ENCODE peak calls at places on chromosome 19, in nine cellular contexts. L is stimulated activated CD8-positive, alpha-beta memory T cell treated with anti-CD3 and anti-CD28 coated beads, Interleukin-7, amount 100 ng/mL, for 1 hour; V is activated naive CD4-positive, alpha-beta T cell; J is KG1; N is NCI-H345; I is left cardiac atrium; M is GM12865; R is thoracic aorta; W is dorsolateral prefrontal cortex. T is an unnamed sample.

GRCh38 chr19:43574424-43575155 is 737 bp downstream of the XRCC1 start:
- DNase-seq in L (no peak), M (no peak), V (no peak), R (no peak), W (no peak), I (no peak), J (no peak), N (no peak), T (no peak)

GRCh38 chr19:40702337-40703012 is 12.0 kb upstream of the NUMBL start:
- DNase-seq in V (no peak), W (no peak), N (no peak), I (no peak), R (no peak), M (no peak), L (no peak), J (no peak), T (no peak)

GRCh38 chr19:1587872-1588271 is 4.8 kb downstream of the MBD3 start:
- DNase-seq in J (no peak), L (no peak), R (no peak), W (no peak), I (no peak), V (no peak), M (no peak), N (no peak), T (no peak)

GRCh38 chr19:8487137-8487851 is 15.1 kb downstream of the PRAM1 start:
- DNase-seq in M (peak), J (peak), L (peak), W (no peak), I (peak), R (no peak), N (no peak), V (peak), T (peak)

GRCh38 chr19:6510618-6511017 is 8.5 kb upstream of the TUBB4A start:
- DNase-seq in W (no peak), J (no peak), I (no peak), L (no peak), V (no peak), N (no peak), R (no peak), M (no peak), T (no peak)

GRCh38 chr19:29963576-29963975 is 21.5 kb downstream of the URI1 start:
- DNase-seq in J (no peak), M (no peak), I (no peak), N (no peak), L (no peak), V (no peak), W (no peak), R (no peak), T (no peak)

GRCh38 chr19:55687281-55688172 is 12.5 kb downstream of the EPN1 start:
- DNase-seq in I (peak), L (no peak), R (no peak), N (no peak), V (no peak), M (no peak), W (no peak), J (no peak), T (no peak)

GRCh38 chr19:2381151-2381822 is 21.2 kb downstream of the TMPRSS9 start:
- DNase-seq in R (no peak), I (no peak), L (no peak), W (peak), J (no peak), N (no peak), V (no peak), M (no peak), T (peak)

GRCh38 chr19:1249298-1249989 is 1.1 kb downstream of the MIDN start:
- DNase-seq in L (peak), I (peak), W (peak), M (peak), N (peak), R (peak), V (peak), J (peak), T (peak)

GRCh38 chr19:51489113-51489512 is 10.8 kb downstream of the CEACAM18 start:
- DNase-seq in M (no peak), I (no peak), J (no peak), V (no peak), W (no peak), L (no peak), N (no peak), R (no peak), T (no peak)

GRCh38 chr19:40416918-40417713 is 3.9 kb upstream of the PRX start:
- DNase-seq in V (no peak), I (peak), N (no peak), M (peak), W (no peak), R (no peak), L (no peak), J (peak), T (no peak)

GRCh38 chr19:35306473-35307246 is 14.7 kb downstream of the MAG start:
- DNase-seq in R (no peak), N (peak), J (no peak), L (no peak), V (no peak), I (no peak), W (no peak), M (peak), T (no peak)

T was measured in pons.